ENCODE peak calls at places on chromosomes 6 and 20, in eight cellular contexts. E, C, G, V, J, L, K and Z are unnamed samples.

GRCh38 chr20:46359233-46359751 is 47.1 kb downstream of the ELMO2 start:
- DNase-seq in E (no peak), C (no peak), G (no peak), V (peak), J (no peak), L (no peak), K (no peak), Z (no peak)

GRCh38 chr20:14498809-14499208 is 161.4 kb upstream of the FLRT3 start:
- DNase-seq in E (no peak), C (no peak), G (peak), V (no peak), J (no peak), L (no peak), K (no peak), Z (no peak)

GRCh38 chr6:50956014-50956413 is 137.3 kb downstream of the TFAP2B start:
- DNase-seq in E (no peak), C (no peak), G (no peak), V (no peak), J (no peak), L (no peak), K (no peak), Z (no peak)

GRCh38 chr6:157603314-157603940 is 219.6 kb upstream of the SNX9 start:
- DNase-seq in E (no peak), C (no peak), G (no peak), V (no peak), J (no peak), L (no peak), K (no peak), Z (no peak)

GRCh38 chr6:29965873-29966601 is 23.7 kb downstream of the HLA-A start:
- DNase-seq in E (peak), C (peak), G (no peak), V (no peak), J (peak), L (no peak), K (peak), Z (peak)

GRCh38 chr6:31399589-31400466 is 3.6 kb upstream of the MICA start:
- DNase-seq in E (peak), C (peak), G (peak), V (peak), J (peak), L (peak), K (peak), Z (peak)

GRCh38 chr20:53738945-53739798 is 145.5 kb upstream of the ZNF217 start:
- DNase-seq in E (no peak), C (no peak), G (no peak), V (no peak), J (no peak), L (no peak), K (no peak), Z (peak)

GRCh38 chr6:24861934-24862333 is 63.2 kb upstream of the ARMH2 start:
- DNase-seq in E (no peak), C (no peak), G (no peak), V (no peak), J (no peak), L (no peak), K (no peak), Z (no peak)

GRCh38 chr6:137001287-137001976 is 43.3 kb downstream of the IL20RA start:
- DNase-seq in E (no peak), C (no peak), G (no peak), V (no peak), J (no peak), L (no peak), K (no peak), Z (no peak)

GRCh38 chr6:115887887-115888286 is 172.8 kb downstream of the FRK start:
- DNase-seq in E (no peak), C (no peak), G (no peak), V (no peak), J (no peak), L (no peak), K (no peak), Z (no peak)

GRCh38 chr6:14371530-14371929 is 254.0 kb downstream of the CD83 start:
- DNase-seq in E (no peak), C (no peak), G (no peak), V (no peak), J (no peak), L (no peak), K (no peak), Z (no peak)

GRCh38 chr20:11965602-11966001 is 47.9 kb downstream of the BTBD3 start:
- DNase-seq in E (no peak), C (no peak), G (no peak), V (no peak), J (no peak), L (no peak), K (no peak), Z (no peak)

GRCh38 chr6:135258970-135259369 is 77.9 kb downstream of the MYB start:
- DNase-seq in E (no peak), C (no peak), G (no peak), V (no peak), J (no peak), L (no peak), K (no peak), Z (no peak)

GRCh38 chr6:157288575-157288974 is 34.7 kb downstream of the TMEM242 start:
- DNase-seq in E (no peak), C (no peak), G (no peak), V (no peak), J (no peak), L (no peak), K (no peak), Z (no peak)

GRCh38 chr6:130132286-130132701 is 90.5 kb downstream of the SAMD3 start:
- DNase-seq in E (peak), C (no peak), G (no peak), V (no peak), J (no peak), L (no peak), K (peak), Z (no peak)
- H3K27ac ChIP-seq in E (peak), C (no peak), G (no peak), V (no peak), J (no peak), L (peak), K (peak), Z (no peak)

DNA sequence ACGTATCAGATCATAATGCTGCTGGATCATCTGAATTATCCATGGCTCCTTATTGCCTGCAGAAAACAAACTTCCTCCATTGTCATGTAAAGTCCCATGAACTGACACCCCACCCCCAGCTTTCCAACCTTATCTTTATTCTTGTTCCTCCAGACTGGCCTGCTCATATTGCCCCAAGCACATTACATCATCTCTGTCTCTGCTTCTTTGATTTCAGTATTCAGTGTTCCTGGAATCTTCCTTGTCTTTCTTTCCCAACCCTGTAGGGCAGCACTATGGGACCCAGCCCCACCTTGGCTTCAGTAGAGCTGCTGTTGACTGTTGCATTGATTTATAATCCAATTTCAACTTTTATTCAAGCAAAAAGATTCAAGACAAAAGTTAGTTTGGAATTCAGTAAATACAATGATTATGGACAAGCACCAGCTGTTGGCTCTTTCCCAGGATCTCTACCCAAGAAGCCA is 187.5 kb upstream of the ECI2 start:
- DNase-seq in E (no peak), C (peak), G (no peak), V (peak), J (no peak), L (no peak), K (no peak), Z (no peak)
- H3K27ac ChIP-seq in E (no peak), C (no peak), G (no peak), V (peak), J (no peak), L (no peak), K (no peak), Z (no peak)

GRCh38 chr6:105680131-105680530 is 277.2 kb upstream of the PREP start:
- DNase-seq in E (no peak), C (no peak), G (no peak), V (no peak), J (no peak), L (no peak), K (no peak), Z (no peak)

GRCh38 chr6:105678516-105678915 is 275.6 kb upstream of the PREP start:
- DNase-seq in E (no peak), C (no peak), G (no peak), V (no peak), J (no peak), L (no peak), K (no peak), Z (no peak)

GRCh38 chr6:105676837-105677236 is 274.0 kb upstream of the PREP start:
- DNase-seq in E (no peak), C (no peak), G (no peak), V (no peak), J (no peak), L (no peak), K (no peak), Z (no peak)

GRCh38 chr6:105675715-105676397 is 273.0 kb upstream of the PREP start:
- DNase-seq in E (no peak), C (peak), G (no peak), V (no peak), J (no peak), L (no peak), K (no peak), Z (no peak)

GRCh38 chr6:105677671-105678475 is 275.0 kb upstream of the PREP start:
- DNase-seq in E (no peak), C (no peak), G (no peak), V (peak), J (no peak), L (no peak), K (no peak), Z (no peak)
- H3K27ac ChIP-seq in E (no peak), C (peak), G (no peak), V (no peak), J (no peak), L (no peak), K (no peak), Z (no peak)

GRCh38 chr20:38812182-38812581 is 6.7 kb downstream of the PPP1R16B start:
- DNase-seq in E (no peak), C (no peak), G (no peak), V (no peak), J (no peak), L (no peak), K (no peak), Z (no peak)
- H3K27ac ChIP-seq in E (no peak), C (no peak), G (no peak), V (no peak), J (peak), L (peak), K (no peak), Z (no peak)

DNA sequence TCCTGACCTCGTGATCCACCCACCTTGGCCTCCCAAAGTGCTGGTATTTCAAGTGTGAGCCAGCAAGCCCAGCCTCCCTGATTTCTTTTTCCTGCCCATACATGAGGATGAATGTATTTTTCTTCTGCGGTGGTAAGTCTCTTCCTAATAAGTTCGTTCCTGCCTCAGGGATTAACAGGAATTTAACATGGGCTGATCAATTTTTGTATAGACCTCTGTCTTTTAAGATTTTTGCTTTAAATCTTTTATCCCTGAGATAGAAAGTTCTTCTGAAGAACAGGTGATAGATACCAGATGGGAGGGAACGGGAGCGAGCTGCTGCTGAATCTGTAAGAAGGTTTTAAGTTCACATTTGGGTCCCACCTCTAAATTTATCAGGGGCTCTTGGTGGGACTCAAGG is 7.0 kb upstream of the ZNFX1 start:
- DNase-seq in E (no peak), C (no peak), G (no peak), V (no peak), J (no peak), L (no peak), K (no peak), Z (no peak)
- H3K27ac ChIP-seq in E (no peak), C (no peak), G (no peak), V (no peak), J (no peak), L (no peak), K (no peak), Z (peak)

DNA sequence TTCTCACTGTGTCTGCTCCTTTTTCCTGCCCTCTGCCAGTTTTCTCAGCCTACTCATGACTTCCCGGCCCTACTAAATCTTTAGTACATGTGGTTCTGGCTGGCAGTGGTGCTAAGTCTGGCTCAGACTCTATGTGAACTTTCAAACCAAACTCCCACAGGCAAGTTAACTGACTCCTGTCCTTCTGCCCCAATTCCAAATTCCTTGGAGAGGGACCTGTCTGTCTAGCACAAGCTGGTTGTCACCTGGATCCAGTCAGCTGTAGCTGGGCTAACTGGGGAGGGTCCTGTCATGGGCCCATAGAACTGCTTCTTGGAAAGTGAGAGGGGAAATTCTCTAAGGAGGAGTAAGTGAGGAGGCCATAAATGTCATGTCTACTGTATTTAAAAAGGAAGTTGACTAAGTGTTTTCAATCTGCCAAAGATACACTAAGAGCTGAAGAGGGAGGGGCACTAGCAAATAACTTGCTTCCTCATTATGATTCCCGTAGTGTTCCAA is 240.1 kb downstream of the KCNQ5 start:
- DNase-seq in E (no peak), C (peak), G (no peak), V (no peak), J (no peak), L (no peak), K (no peak), Z (no peak)
- H3K27ac ChIP-seq in E (no peak), C (peak), G (no peak), V (peak), J (no peak), L (no peak), K (no peak), Z (no peak)

GRCh38 chr6:163719028-163719742 is 304.7 kb downstream of the QKI start:
- DNase-seq in E (no peak), C (no peak), G (no peak), V (no peak), J (no peak), L (no peak), K (no peak), Z (no peak)

GRCh38 chr6:163718537-163718936 is 304.0 kb downstream of the QKI start:
- DNase-seq in E (no peak), C (no peak), G (no peak), V (no peak), J (no peak), L (no peak), K (no peak), Z (no peak)

GRCh38 chr6:163715846-163716245 is 301.3 kb downstream of the QKI start:
- DNase-seq in E (no peak), C (no peak), G (no peak), V (no peak), J (no peak), L (no peak), K (no peak), Z (no peak)

GRCh38 chr6:163717106-163717764 is 302.7 kb downstream of the QKI start:
- DNase-seq in E (no peak), C (no peak), G (no peak), V (no peak), J (no peak), L (no peak), K (no peak), Z (no peak)

DNA sequence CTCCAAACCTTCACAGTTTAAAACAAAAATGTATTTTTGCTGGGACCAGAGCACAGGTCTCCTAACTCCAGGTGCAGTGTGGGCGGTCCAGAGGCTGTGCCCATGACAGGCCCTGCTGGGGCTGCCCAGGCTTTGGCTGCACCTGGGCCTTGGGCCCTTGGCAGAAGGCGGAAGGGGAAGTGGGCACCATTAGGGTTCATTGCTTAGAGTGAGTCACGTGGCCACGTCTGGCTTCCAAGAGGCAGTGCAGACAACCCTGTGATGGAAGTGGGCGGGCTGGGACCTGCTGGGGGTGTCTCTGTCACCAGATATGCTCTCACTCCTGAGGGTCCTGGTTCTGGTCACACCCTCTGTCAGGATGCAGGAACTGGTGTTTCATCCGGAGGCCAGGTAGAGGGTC is 302.2 kb downstream of the QKI start:
- DNase-seq in E (no peak), C (no peak), G (no peak), V (no peak), J (no peak), L (no peak), K (no peak), Z (no peak)
- H3K27ac ChIP-seq in E (no peak), C (no peak), G (no peak), V (no peak), J (no peak), L (no peak), K (no peak), Z (no peak)

DNA sequence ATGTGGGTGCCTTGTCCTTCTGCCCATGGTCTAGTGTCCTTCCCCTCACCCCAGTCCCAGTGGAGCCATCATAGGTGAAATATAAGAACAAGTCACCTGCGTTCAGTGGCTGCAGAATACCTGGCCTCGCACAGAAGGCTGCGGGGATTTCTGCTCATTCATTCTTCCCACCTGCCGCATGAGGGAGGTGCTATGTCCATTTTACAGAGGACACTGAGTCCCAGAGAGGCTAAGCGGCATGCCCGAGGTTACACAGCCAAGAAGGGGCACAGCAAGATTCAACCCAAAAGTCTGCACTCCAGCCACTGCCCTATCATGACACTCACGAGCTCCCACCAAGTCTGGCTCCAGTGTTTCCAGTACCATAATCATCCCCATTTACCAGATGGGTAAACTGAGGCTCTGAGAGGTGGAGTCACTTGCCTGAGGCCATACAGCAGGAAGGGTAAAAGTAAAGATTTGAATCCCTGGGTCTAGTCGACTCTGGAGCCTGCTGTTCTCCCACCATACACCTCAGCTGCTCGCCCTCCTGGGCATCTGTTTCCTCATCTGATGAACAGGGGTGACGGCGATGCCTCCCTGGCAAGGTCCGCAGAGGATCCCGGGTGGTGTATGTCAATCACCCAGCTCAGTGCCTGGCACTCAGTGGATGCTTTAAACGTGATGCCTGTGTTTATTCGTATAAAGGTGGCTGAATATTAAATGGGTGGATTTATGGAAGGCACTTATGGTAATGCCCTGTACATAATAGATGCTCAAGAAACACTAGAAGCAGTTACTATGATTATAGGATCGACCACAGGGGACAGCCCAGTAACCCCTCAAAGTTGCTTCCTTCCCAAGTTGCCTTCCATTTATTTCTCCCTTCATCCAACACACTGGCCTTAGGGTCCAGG is 101.0 kb downstream of the CEBPB start:
- DNase-seq in E (no peak), C (no peak), G (no peak), V (no peak), J (no peak), L (no peak), K (no peak), Z (no peak)
- H3K27ac ChIP-seq in E (peak), C (no peak), G (no peak), V (no peak), J (peak), L (no peak), K (no peak), Z (peak)

DNA sequence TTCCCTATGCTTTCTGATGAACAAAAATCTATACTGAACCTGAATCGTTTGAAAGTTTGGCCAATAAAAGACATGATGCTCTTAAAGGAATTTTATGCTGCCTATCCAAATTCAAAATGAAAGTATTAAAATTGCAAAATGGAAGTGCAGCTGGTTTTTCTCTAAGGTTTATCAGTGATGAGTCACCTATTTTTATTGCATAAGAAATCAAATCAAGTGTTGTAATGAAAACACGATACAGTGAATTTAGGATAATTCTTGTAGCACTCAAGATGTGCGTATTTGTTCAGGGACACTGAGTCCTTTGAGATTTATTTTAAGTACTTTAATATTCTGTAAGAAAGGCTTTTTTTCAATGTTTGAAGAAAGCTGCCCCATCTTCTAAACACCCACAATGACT is 409.5 kb downstream of the ADGRB3 start:
- DNase-seq in E (no peak), C (peak), G (no peak), V (no peak), J (no peak), L (no peak), K (no peak), Z (no peak)
- H3K27ac ChIP-seq in E (no peak), C (no peak), G (no peak), V (no peak), J (no peak), L (no peak), K (no peak), Z (no peak)

DNA sequence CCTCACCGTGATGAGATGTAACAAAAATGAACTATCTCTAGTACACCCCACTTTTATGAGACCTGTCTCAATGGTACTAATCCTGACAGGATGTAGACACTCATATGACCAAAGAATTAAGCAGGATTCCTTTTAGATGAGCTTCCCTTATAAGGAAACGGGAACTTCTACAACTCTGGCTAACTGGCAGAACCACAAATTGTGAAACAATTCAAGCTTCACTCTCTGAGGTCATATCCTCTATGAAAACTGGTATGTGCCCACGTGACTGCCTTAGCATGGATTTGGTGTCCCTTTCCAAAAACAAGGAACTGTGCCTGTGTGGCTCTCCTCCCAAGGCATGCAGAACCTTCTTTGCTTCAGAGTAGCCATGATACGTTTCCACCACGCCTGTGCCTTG is 14.1 kb upstream of the CPNE5 start:
- DNase-seq in E (no peak), C (peak), G (no peak), V (peak), J (no peak), L (no peak), K (no peak), Z (no peak)
- H3K27ac ChIP-seq in E (no peak), C (peak), G (no peak), V (no peak), J (peak), L (no peak), K (no peak), Z (no peak)